ENCODE peak calls at places on chromosomes 12 and 14, in five cellular contexts. One of them, this sample, is unnamed.

GRCh38 chr12:95637471-95638155 is 86.3 kb upstream of the USP44 start:
- DNase-seq in stimulated activated CD8-positive, alpha-beta memory T cell treated with anti-CD3 and anti-CD28 coated beads, Interleukin-4, amount 100 ng/mL, for 4 hours: no peak
- DNase-seq in HTR-8/SVneo: peak
- DNase-seq in CD4-positive, alpha-beta memory T cell: no peak
- DNase-seq in GM12891: no peak
- DNase-seq in this sample: peak

GRCh38 chr14:53542692-53543091 is 389.6 kb upstream of the DDHD1 start:
- DNase-seq in stimulated activated CD8-positive, alpha-beta memory T cell treated with anti-CD3 and anti-CD28 coated beads, Interleukin-4, amount 100 ng/mL, for 4 hours: no peak
- DNase-seq in CD4-positive, alpha-beta memory T cell: no peak
- DNase-seq in GM12891: no peak
- DNase-seq in HTR-8/SVneo: peak
- DNase-seq in this sample: no peak

GRCh38 chr12:45191239-45191638 is 24.7 kb upstream of the ANO6 start:
- DNase-seq in CD4-positive, alpha-beta memory T cell: no peak
- DNase-seq in GM12891: no peak
- DNase-seq in stimulated activated CD8-positive, alpha-beta memory T cell treated with anti-CD3 and anti-CD28 coated beads, Interleukin-4, amount 100 ng/mL, for 4 hours: no peak
- DNase-seq in HTR-8/SVneo: no peak
- DNase-seq in this sample: no peak

GRCh38 chr12:104524026-104524425 is 67.3 kb downstream of the CHST11 start:
- DNase-seq in CD4-positive, alpha-beta memory T cell: no peak
- DNase-seq in stimulated activated CD8-positive, alpha-beta memory T cell treated with anti-CD3 and anti-CD28 coated beads, Interleukin-4, amount 100 ng/mL, for 4 hours: no peak
- DNase-seq in HTR-8/SVneo: no peak
- DNase-seq in GM12891: no peak
- DNase-seq in this sample: no peak

GRCh38 chr12:10511756-10512355 is 6.2 kb downstream of the EIF2S3B start:
- DNase-seq in GM12891: no peak
- DNase-seq in HTR-8/SVneo: no peak
- DNase-seq in CD4-positive, alpha-beta memory T cell: no peak
- DNase-seq in stimulated activated CD8-positive, alpha-beta memory T cell treated with anti-CD3 and anti-CD28 coated beads, Interleukin-4, amount 100 ng/mL, for 4 hours: no peak
- DNase-seq in this sample: no peak

GRCh38 chr14:74804219-74804825 is 41.2 kb downstream of the YLPM1 start:
- DNase-seq in GM12891: peak
- DNase-seq in HTR-8/SVneo: peak
- DNase-seq in CD4-positive, alpha-beta memory T cell: no peak
- DNase-seq in stimulated activated CD8-positive, alpha-beta memory T cell treated with anti-CD3 and anti-CD28 coated beads, Interleukin-4, amount 100 ng/mL, for 4 hours: no peak
- DNase-seq in this sample: peak

GRCh38 chr14:74531467-74531866 is 37.9 kb downstream of the ISCA2 start:
- DNase-seq in stimulated activated CD8-positive, alpha-beta memory T cell treated with anti-CD3 and anti-CD28 coated beads, Interleukin-4, amount 100 ng/mL, for 4 hours: no peak
- DNase-seq in GM12891: no peak
- DNase-seq in CD4-positive, alpha-beta memory T cell: no peak
- DNase-seq in HTR-8/SVneo: peak
- DNase-seq in this sample: no peak

GRCh38 chr12:47156167-47156736 is 76.5 kb upstream of the AMIGO2 start:
- DNase-seq in stimulated activated CD8-positive, alpha-beta memory T cell treated with anti-CD3 and anti-CD28 coated beads, Interleukin-4, amount 100 ng/mL, for 4 hours: no peak
- DNase-seq in CD4-positive, alpha-beta memory T cell: no peak
- DNase-seq in HTR-8/SVneo: no peak
- DNase-seq in GM12891: no peak
- DNase-seq in this sample: no peak

GRCh38 chr14:64542839-64543207 is 2.3 kb downstream of the HSPA2 start:
- DNase-seq in HTR-8/SVneo: no peak
- DNase-seq in CD4-positive, alpha-beta memory T cell: no peak
- DNase-seq in GM12891: no peak
- DNase-seq in stimulated activated CD8-positive, alpha-beta memory T cell treated with anti-CD3 and anti-CD28 coated beads, Interleukin-4, amount 100 ng/mL, for 4 hours: no peak
- DNase-seq in this sample: no peak

GRCh38 chr12:21429994-21430393 is 7.5 kb upstream of the PYROXD1 start:
- DNase-seq in GM12891: no peak
- DNase-seq in CD4-positive, alpha-beta memory T cell: no peak
- DNase-seq in stimulated activated CD8-positive, alpha-beta memory T cell treated with anti-CD3 and anti-CD28 coated beads, Interleukin-4, amount 100 ng/mL, for 4 hours: no peak
- DNase-seq in HTR-8/SVneo: no peak
- DNase-seq in this sample: no peak

GRCh38 chr12:113862570-113863454 is 103.3 kb downstream of the RBM19 start:
- DNase-seq in GM12891: no peak
- DNase-seq in stimulated activated CD8-positive, alpha-beta memory T cell treated with anti-CD3 and anti-CD28 coated beads, Interleukin-4, amount 100 ng/mL, for 4 hours: no peak
- DNase-seq in HTR-8/SVneo: peak
- DNase-seq in CD4-positive, alpha-beta memory T cell: no peak
- DNase-seq in this sample: peak

GRCh38 chr12:28130625-28131598 is 59.3 kb upstream of the CCDC91 start:
- DNase-seq in GM12891: no peak
- DNase-seq in stimulated activated CD8-positive, alpha-beta memory T cell treated with anti-CD3 and anti-CD28 coated beads, Interleukin-4, amount 100 ng/mL, for 4 hours: no peak
- DNase-seq in CD4-positive, alpha-beta memory T cell: no peak
- DNase-seq in HTR-8/SVneo: peak
- DNase-seq in this sample: peak

GRCh38 chr12:131364903-131365820 is 345.7 kb upstream of the SFSWAP start:
- DNase-seq in CD4-positive, alpha-beta memory T cell: no peak
- DNase-seq in GM12891: no peak
- DNase-seq in HTR-8/SVneo: no peak
- DNase-seq in stimulated activated CD8-positive, alpha-beta memory T cell treated with anti-CD3 and anti-CD28 coated beads, Interleukin-4, amount 100 ng/mL, for 4 hours: no peak
- DNase-seq in this sample: no peak

GRCh38 chr14:94646066-94646465 is 33.9 kb downstream of the SERPINA3 start:
- DNase-seq in CD4-positive, alpha-beta memory T cell: no peak
- DNase-seq in GM12891: no peak
- DNase-seq in HTR-8/SVneo: no peak
- DNase-seq in stimulated activated CD8-positive, alpha-beta memory T cell treated with anti-CD3 and anti-CD28 coated beads, Interleukin-4, amount 100 ng/mL, for 4 hours: no peak
- DNase-seq in this sample: no peak

GRCh38 chr12:93381183-93381975 is 3.7 kb downstream of the NUDT4 start:
- DNase-seq in GM12891: no peak
- DNase-seq in stimulated activated CD8-positive, alpha-beta memory T cell treated with anti-CD3 and anti-CD28 coated beads, Interleukin-4, amount 100 ng/mL, for 4 hours: no peak
- DNase-seq in CD4-positive, alpha-beta memory T cell: no peak
- DNase-seq in HTR-8/SVneo: no peak
- DNase-seq in this sample: no peak

GRCh38 chr12:113555226-113555625 is 83.6 kb upstream of the LHX5 start:
- DNase-seq in HTR-8/SVneo: no peak
- DNase-seq in stimulated activated CD8-positive, alpha-beta memory T cell treated with anti-CD3 and anti-CD28 coated beads, Interleukin-4, amount 100 ng/mL, for 4 hours: no peak
- DNase-seq in CD4-positive, alpha-beta memory T cell: no peak
- DNase-seq in GM12891: no peak
- DNase-seq in this sample: no peak